ENCODE peak calls at places on chromosomes 2 and 18, in five cellular contexts. T is fibroblast of mammary gland; W is stimulated activated CD4-positive, alpha-beta T cell treated with anti-CD3 and anti-CD28 coated beads, TNF-alpha, amount 100 ng/mL, for 4 hours; N is GM23248; G is stromal cell of bone marrow. R is an unnamed sample.

GRCh38 chr2:161030260-161031063 is 129.8 kb upstream of the TANK start:
- DNase-seq in T (peak), W (no peak), N (peak), G (peak), R (no peak)

GRCh38 chr2:88450186-88450585 is 2.3 kb downstream of the FOXI3 start:
- DNase-seq in T (no peak), W (no peak), N (no peak), G (no peak), R (no peak)

GRCh38 chr2:6865346-6866238 is at the start of gene CMPK2:
- DNase-seq in T (peak), W (peak), N (peak), G (peak), R (peak)

GRCh38 chr2:154804451-154804850 is 106.0 kb downstream of the KCNJ3 start:
- DNase-seq in T (no peak), W (no peak), N (no peak), G (no peak), R (no peak)

GRCh38 chr18:59764281-59764680 is 67.1 kb upstream of the CCBE1 start:
- DNase-seq in T (no peak), W (no peak), N (no peak), G (no peak), R (no peak)

GRCh38 chr18:42373584-42373983 is 418.6 kb downstream of the PIK3C3 start:
- DNase-seq in T (no peak), W (no peak), N (no peak), G (no peak), R (no peak)

GRCh38 chr18:35122586-35123224 is 81.5 kb downstream of the MAPRE2 start:
- DNase-seq in T (no peak), W (no peak), N (no peak), G (no peak), R (no peak)

GRCh38 chr2:241008711-241009121 is 10.3 kb downstream of the SNED1 start:
- DNase-seq in T (no peak), W (no peak), N (no peak), G (no peak), R (peak)

GRCh38 chr18:26386002-26386401 is 159.8 kb downstream of the TAF4B start:
- DNase-seq in T (peak), W (no peak), N (peak), G (peak), R (no peak)

GRCh38 chr18:8301427-8302172 is 307.6 kb upstream of the RAB12 start:
- DNase-seq in T (peak), W (no peak), N (no peak), G (no peak), R (no peak)

GRCh38 chr2:98729652-98730051 is 1.3 kb downstream of the MGAT4A start:
- DNase-seq in T (peak), W (no peak), N (peak), G (no peak), R (no peak)

GRCh38 chr2:196277002-196277401 is 105.6 kb upstream of the STK17B start:
- DNase-seq in T (peak), W (no peak), N (peak), G (no peak), R (no peak)

GRCh38 chr18:9184998-9185613 is 48.5 kb downstream of the ANKRD12 start:
- DNase-seq in T (no peak), W (no peak), N (no peak), G (no peak), R (no peak)

GRCh38 chr2:120318626-120319025 is 27.3 kb upstream of the INHBB start:
- DNase-seq in T (peak), W (no peak), N (peak), G (peak), R (no peak)

R was measured in activated B cell treated with CpG ODN at 0.5 μM for 24 hours.